ENCODE peak calls at places on chromosomes 12 and 14, in eight cellular contexts. One of them, this sample, is unnamed.

GRCh38 chr14:103803661-103804060 is 43.7 kb downstream of the PPP1R13B start:
- DNase-seq in psoas muscle: no peak
- DNase-seq in neural progenitor cell: no peak
- DNase-seq in RWPE2: no peak
- DNase-seq in colonic mucosa: no peak
- DNase-seq in OCI-LY7: no peak
- DNase-seq in lower lobe of right lung: no peak
- DNase-seq in CD4-positive, CD25-positive, alpha-beta regulatory T cell: no peak
- DNase-seq in this sample: no peak

GRCh38 chr12:120262852-120263724 is 2.4 kb downstream of the PXN start:
- DNase-seq in psoas muscle: peak; percentile 75
- DNase-seq in neural progenitor cell: no peak
- DNase-seq in RWPE2: no peak
- DNase-seq in colonic mucosa: no peak
- DNase-seq in OCI-LY7: no peak
- DNase-seq in lower lobe of right lung: no peak
- DNase-seq in CD4-positive, CD25-positive, alpha-beta regulatory T cell: no peak
- DNase-seq in this sample: peak; percentile 89

GRCh38 chr14:29548948-29549370 is 378.7 kb downstream of the PRKD1 start:
- DNase-seq in psoas muscle: no peak
- DNase-seq in neural progenitor cell: peak; percentile 69
- DNase-seq in RWPE2: no peak
- DNase-seq in colonic mucosa: no peak
- DNase-seq in OCI-LY7: peak; percentile 44
- DNase-seq in lower lobe of right lung: no peak
- DNase-seq in CD4-positive, CD25-positive, alpha-beta regulatory T cell: no peak
- DNase-seq in this sample: peak; percentile 78

GRCh38 chr12:57386187-57386720 is 44.6 kb downstream of the R3HDM2 start:
- DNase-seq in psoas muscle: no peak
- DNase-seq in neural progenitor cell: no peak
- DNase-seq in RWPE2: no peak
- DNase-seq in colonic mucosa: no peak
- DNase-seq in OCI-LY7: no peak
- DNase-seq in lower lobe of right lung: no peak
- DNase-seq in CD4-positive, CD25-positive, alpha-beta regulatory T cell: no peak
- DNase-seq in this sample: no peak

GRCh38 chr12:75905975-75906374 is 125.6 kb downstream of the PHLDA1 start:
- DNase-seq in psoas muscle: no peak
- DNase-seq in neural progenitor cell: no peak
- DNase-seq in RWPE2: no peak
- DNase-seq in colonic mucosa: no peak
- DNase-seq in OCI-LY7: no peak
- DNase-seq in lower lobe of right lung: no peak
- DNase-seq in CD4-positive, CD25-positive, alpha-beta regulatory T cell: no peak
- DNase-seq in this sample: no peak

GRCh38 chr14:92482621-92483319 is 30.8 kb upstream of the RIN3 start:
- DNase-seq in psoas muscle: no peak
- DNase-seq in neural progenitor cell: no peak
- DNase-seq in RWPE2: peak; percentile 51
- DNase-seq in colonic mucosa: peak; percentile 14
- DNase-seq in OCI-LY7: no peak
- DNase-seq in lower lobe of right lung: no peak
- DNase-seq in CD4-positive, CD25-positive, alpha-beta regulatory T cell: no peak
- DNase-seq in this sample: no peak

GRCh38 chr12:111964935-111965334 is 48.0 kb downstream of the TMEM116 start:
- DNase-seq in psoas muscle: no peak
- DNase-seq in neural progenitor cell: no peak
- DNase-seq in RWPE2: no peak
- DNase-seq in colonic mucosa: no peak
- DNase-seq in OCI-LY7: no peak
- DNase-seq in lower lobe of right lung: no peak
- DNase-seq in CD4-positive, CD25-positive, alpha-beta regulatory T cell: no peak
- DNase-seq in this sample: no peak

GRCh38 chr12:119069029-119069731 is 87.8 kb downstream of the SRRM4 start:
- DNase-seq in psoas muscle: no peak
- DNase-seq in neural progenitor cell: no peak
- DNase-seq in RWPE2: no peak
- DNase-seq in colonic mucosa: no peak
- DNase-seq in OCI-LY7: no peak
- DNase-seq in lower lobe of right lung: no peak
- DNase-seq in CD4-positive, CD25-positive, alpha-beta regulatory T cell: no peak
- DNase-seq in this sample: peak; percentile 69

GRCh38 chr12:52495385-52495784 is 2.3 kb upstream of the KRT6A start:
- DNase-seq in psoas muscle: no peak
- DNase-seq in neural progenitor cell: peak; percentile 30
- DNase-seq in RWPE2: no peak
- DNase-seq in colonic mucosa: no peak
- DNase-seq in OCI-LY7: peak; percentile 18
- DNase-seq in lower lobe of right lung: peak; percentile 51
- DNase-seq in CD4-positive, CD25-positive, alpha-beta regulatory T cell: no peak
- DNase-seq in this sample: peak; percentile 17

GRCh38 chr12:108666326-108666995 is 32.8 kb upstream of the SELPLG start:
- DNase-seq in psoas muscle: peak; percentile 70
- DNase-seq in neural progenitor cell: no peak
- DNase-seq in RWPE2: no peak
- DNase-seq in colonic mucosa: no peak
- DNase-seq in OCI-LY7: no peak
- DNase-seq in lower lobe of right lung: no peak
- DNase-seq in CD4-positive, CD25-positive, alpha-beta regulatory T cell: no peak
- DNase-seq in this sample: peak; percentile 35

GRCh38 chr12:94650143-94651056 is at the start of gene TMCC3:
- DNase-seq in psoas muscle: peak; percentile 86
- DNase-seq in neural progenitor cell: peak; percentile 80
- DNase-seq in RWPE2: peak; percentile 70
- DNase-seq in colonic mucosa: peak; percentile 65
- DNase-seq in OCI-LY7: no peak
- DNase-seq in lower lobe of right lung: peak; percentile 70
- DNase-seq in CD4-positive, CD25-positive, alpha-beta regulatory T cell: no peak
- DNase-seq in this sample: peak; percentile 80

GRCh38 chr14:61203059-61203753 is 77.9 kb downstream of the TMEM30B start:
- DNase-seq in psoas muscle: no peak
- DNase-seq in neural progenitor cell: no peak
- DNase-seq in RWPE2: no peak
- DNase-seq in colonic mucosa: no peak
- DNase-seq in OCI-LY7: no peak
- DNase-seq in lower lobe of right lung: no peak
- DNase-seq in CD4-positive, CD25-positive, alpha-beta regulatory T cell: no peak
- DNase-seq in this sample: peak; percentile 97

DNA sequence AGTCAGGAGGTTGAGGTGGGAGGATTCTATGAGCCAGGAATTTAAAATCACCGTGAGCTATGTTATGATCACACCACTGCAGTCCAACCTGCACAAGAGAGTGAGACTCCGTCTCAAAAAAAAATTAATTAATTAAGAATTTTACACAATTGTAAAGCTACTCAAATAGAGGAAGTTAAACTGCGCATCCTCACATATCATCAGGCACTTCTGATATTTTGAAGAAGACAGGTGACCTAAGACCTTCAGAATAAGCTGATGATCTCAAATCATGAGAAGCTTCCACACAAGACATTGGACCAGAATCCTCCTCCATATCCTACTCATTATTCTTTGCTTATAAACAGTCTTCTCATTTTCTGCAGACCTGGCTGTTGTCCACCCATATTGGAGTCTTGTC is 800.9 kb downstream of the TMEM121 start:
- DNase-seq in psoas muscle: no peak
- DNase-seq in neural progenitor cell: no peak
- DNase-seq in RWPE2: no peak
- DNase-seq in colonic mucosa: no peak
- DNase-seq in OCI-LY7: no peak
- DNase-seq in lower lobe of right lung: no peak
- DNase-seq in CD4-positive, CD25-positive, alpha-beta regulatory T cell: no peak
- DNase-seq in this sample: no peak
- H3K9me3 ChIP-seq in psoas muscle: no peaks in the 10 kb centered on the region
- H3K9me3 ChIP-seq in neural progenitor cell: peaks cover 36% of the 10 kb centered on the region
- H3K9me3 ChIP-seq in RWPE2: no peaks in the 10 kb centered on the region
- H3K9me3 ChIP-seq in colonic mucosa: no peaks in the 10 kb centered on the region
- H3K9me3 ChIP-seq in OCI-LY7: no peaks in the 10 kb centered on the region
- H3K9me3 ChIP-seq in lower lobe of right lung: no peaks in the 10 kb centered on the region
- H3K9me3 ChIP-seq in CD4-positive, CD25-positive, alpha-beta regulatory T cell: no peaks in the 10 kb centered on the region
- H3K9me3 ChIP-seq in this sample: no peaks in the 10 kb centered on the region

DNA sequence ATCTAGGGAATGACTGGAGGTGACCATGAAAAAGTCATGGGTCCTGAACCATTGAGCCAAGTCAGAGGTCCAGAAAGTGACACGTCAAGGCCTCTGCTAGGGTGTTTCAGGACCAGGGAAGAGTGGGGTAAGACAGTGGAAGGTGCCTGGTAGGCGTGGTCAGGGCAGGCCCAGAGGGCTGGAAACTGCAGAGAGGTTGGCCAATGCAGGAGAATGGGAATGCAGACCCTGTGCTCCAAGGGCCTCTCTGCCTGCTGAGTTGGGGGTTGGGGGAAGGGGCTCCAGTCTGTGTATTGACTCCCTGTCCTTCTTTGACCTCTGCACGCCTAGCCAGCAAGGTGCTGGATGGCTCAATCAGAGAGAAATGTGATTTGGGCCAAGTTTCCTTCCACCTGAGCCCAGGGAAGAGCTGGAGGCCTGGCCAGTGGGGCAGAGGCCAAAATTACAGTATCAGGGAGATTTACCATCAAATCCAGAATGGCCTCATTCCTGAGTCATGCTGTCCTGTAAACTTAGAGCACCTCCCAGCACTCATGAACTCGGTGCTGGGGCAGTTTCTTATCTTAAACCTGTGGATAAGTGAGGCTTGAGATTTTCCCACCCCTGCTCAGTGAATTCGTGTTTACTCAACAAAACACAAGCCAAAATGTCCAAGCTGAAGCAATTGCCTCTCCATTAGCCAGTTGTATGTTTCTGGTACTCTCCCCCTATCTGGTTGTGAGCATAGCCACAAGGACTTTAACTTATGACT is 24.4 kb downstream of the IRF2BPL start:
- DNase-seq in psoas muscle: no peak
- DNase-seq in neural progenitor cell: no peak
- DNase-seq in RWPE2: no peak
- DNase-seq in colonic mucosa: no peak
- DNase-seq in OCI-LY7: no peak
- DNase-seq in lower lobe of right lung: no peak
- DNase-seq in CD4-positive, CD25-positive, alpha-beta regulatory T cell: no peak
- DNase-seq in this sample: no peak
- H3K4me1 ChIP-seq in psoas muscle: peaks cover 57% of the 10 kb centered on the region
- H3K4me1 ChIP-seq in neural progenitor cell: peaks cover 16% of the 10 kb centered on the region
- H3K4me1 ChIP-seq in RWPE2: peaks cover 38% of the 10 kb centered on the region
- H3K4me1 ChIP-seq in colonic mucosa: peaks cover 17% of the 10 kb centered on the region
- H3K4me1 ChIP-seq in OCI-LY7: peaks cover 28% of the 10 kb centered on the region
- H3K4me1 ChIP-seq in lower lobe of right lung: peaks cover 68% of the 10 kb centered on the region
- H3K4me1 ChIP-seq in CD4-positive, CD25-positive, alpha-beta regulatory T cell: no peaks in the 10 kb centered on the region
- H3K4me1 ChIP-seq in this sample: peaks cover 2% of the 10 kb centered on the region

GRCh38 chr12:105201389-105201788 is 34.6 kb downstream of the APPL2 start:
- DNase-seq in psoas muscle: no peak
- DNase-seq in neural progenitor cell: no peak
- DNase-seq in RWPE2: no peak
- DNase-seq in colonic mucosa: no peak
- DNase-seq in OCI-LY7: no peak
- DNase-seq in lower lobe of right lung: no peak
- DNase-seq in CD4-positive, CD25-positive, alpha-beta regulatory T cell: no peak
- DNase-seq in this sample: no peak

GRCh38 chr12:105205322-105206048 is 30.5 kb downstream of the APPL2 start:
- DNase-seq in psoas muscle: no peak
- DNase-seq in neural progenitor cell: no peak
- DNase-seq in RWPE2: no peak
- DNase-seq in colonic mucosa: peak; percentile 75
- DNase-seq in OCI-LY7: no peak
- DNase-seq in lower lobe of right lung: no peak
- DNase-seq in CD4-positive, CD25-positive, alpha-beta regulatory T cell: no peak
- DNase-seq in this sample: no peak

GRCh38 chr12:105206686-105207374 is 29.1 kb downstream of the APPL2 start:
- DNase-seq in psoas muscle: no peak
- DNase-seq in neural progenitor cell: no peak
- DNase-seq in RWPE2: no peak
- DNase-seq in colonic mucosa: no peak
- DNase-seq in OCI-LY7: no peak
- DNase-seq in lower lobe of right lung: no peak
- DNase-seq in CD4-positive, CD25-positive, alpha-beta regulatory T cell: no peak
- DNase-seq in this sample: no peak

GRCh38 chr12:105204916-105205315 is 31.1 kb downstream of the APPL2 start:
- DNase-seq in psoas muscle: no peak
- DNase-seq in neural progenitor cell: no peak
- DNase-seq in RWPE2: no peak
- DNase-seq in colonic mucosa: no peak
- DNase-seq in OCI-LY7: no peak
- DNase-seq in lower lobe of right lung: no peak
- DNase-seq in CD4-positive, CD25-positive, alpha-beta regulatory T cell: no peak
- DNase-seq in this sample: no peak

DNA sequence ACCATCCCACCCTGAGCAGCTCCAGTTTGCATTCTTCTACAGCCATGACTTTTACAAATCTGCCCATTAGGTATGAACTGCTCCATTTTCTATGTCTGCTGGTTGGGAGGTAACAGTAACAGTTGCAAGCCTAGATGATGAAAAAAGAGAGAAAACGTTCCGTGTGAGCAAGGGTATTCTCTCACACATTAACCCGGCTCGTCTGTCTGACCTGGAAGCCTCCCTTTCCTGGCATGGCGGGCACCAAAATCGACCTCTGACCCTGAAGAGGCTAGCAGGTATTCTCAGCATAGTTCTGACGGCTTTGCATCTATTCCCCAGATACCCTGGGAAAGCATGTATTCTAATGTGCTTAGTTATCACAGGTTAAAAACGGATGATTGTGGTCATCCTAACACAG is 31.8 kb downstream of the APPL2 start:
- DNase-seq in psoas muscle: no peak
- DNase-seq in neural progenitor cell: no peak
- DNase-seq in RWPE2: no peak
- DNase-seq in colonic mucosa: no peak
- DNase-seq in OCI-LY7: no peak
- DNase-seq in lower lobe of right lung: no peak
- DNase-seq in CD4-positive, CD25-positive, alpha-beta regulatory T cell: no peak
- DNase-seq in this sample: no peak
- H3K36me3 ChIP-seq in psoas muscle: peaks cover 14% of the 10 kb centered on the region
- H3K36me3 ChIP-seq in neural progenitor cell: no peaks in the 10 kb centered on the region
- H3K36me3 ChIP-seq in RWPE2: peaks cover 31% of the 10 kb centered on the region
- H3K36me3 ChIP-seq in colonic mucosa: peaks cover 9% of the 10 kb centered on the region
- H3K36me3 ChIP-seq in OCI-LY7: peaks cover 4% of the 10 kb centered on the region
- H3K36me3 ChIP-seq in lower lobe of right lung: peaks cover 96% of the 10 kb centered on the region
- H3K36me3 ChIP-seq in CD4-positive, CD25-positive, alpha-beta regulatory T cell: peaks cover 76% of the 10 kb centered on the region
- H3K36me3 ChIP-seq in this sample: no peaks in the 10 kb centered on the region

GRCh38 chr14:94886931-94887330 is 117.0 kb upstream of the GSC start:
- DNase-seq in psoas muscle: no peak
- DNase-seq in neural progenitor cell: no peak
- DNase-seq in RWPE2: no peak
- DNase-seq in colonic mucosa: no peak
- DNase-seq in OCI-LY7: no peak
- DNase-seq in lower lobe of right lung: no peak
- DNase-seq in CD4-positive, CD25-positive, alpha-beta regulatory T cell: no peak
- DNase-seq in this sample: no peak

GRCh38 chr14:94887591-94887990 is 117.7 kb upstream of the GSC start:
- DNase-seq in psoas muscle: no peak
- DNase-seq in neural progenitor cell: no peak
- DNase-seq in RWPE2: no peak
- DNase-seq in colonic mucosa: no peak
- DNase-seq in OCI-LY7: no peak
- DNase-seq in lower lobe of right lung: no peak
- DNase-seq in CD4-positive, CD25-positive, alpha-beta regulatory T cell: no peak
- DNase-seq in this sample: no peak

GRCh38 chr14:94885481-94886155 is 115.7 kb upstream of the GSC start:
- DNase-seq in psoas muscle: no peak
- DNase-seq in neural progenitor cell: no peak
- DNase-seq in RWPE2: no peak
- DNase-seq in colonic mucosa: no peak
- DNase-seq in OCI-LY7: no peak
- DNase-seq in lower lobe of right lung: no peak
- DNase-seq in CD4-positive, CD25-positive, alpha-beta regulatory T cell: no peak
- DNase-seq in this sample: no peak

GRCh38 chr14:94882401-94882800 is 112.5 kb upstream of the GSC start:
- DNase-seq in psoas muscle: no peak
- DNase-seq in neural progenitor cell: no peak
- DNase-seq in RWPE2: no peak
- DNase-seq in colonic mucosa: no peak
- DNase-seq in OCI-LY7: no peak
- DNase-seq in lower lobe of right lung: no peak
- DNase-seq in CD4-positive, CD25-positive, alpha-beta regulatory T cell: no peak
- DNase-seq in this sample: no peak

GRCh38 chr14:94884616-94885230 is 114.8 kb upstream of the GSC start:
- DNase-seq in psoas muscle: no peak
- DNase-seq in neural progenitor cell: no peak
- DNase-seq in RWPE2: no peak
- DNase-seq in colonic mucosa: no peak
- DNase-seq in OCI-LY7: no peak
- DNase-seq in lower lobe of right lung: no peak
- DNase-seq in CD4-positive, CD25-positive, alpha-beta regulatory T cell: no peak
- DNase-seq in this sample: no peak
- H3K9me3 ChIP-seq in psoas muscle: no peaks in the 10 kb centered on the region
- H3K9me3 ChIP-seq in neural progenitor cell: no peaks in the 10 kb centered on the region
- H3K9me3 ChIP-seq in RWPE2: no peaks in the 10 kb centered on the region
- H3K9me3 ChIP-seq in colonic mucosa: no peaks in the 10 kb centered on the region
- H3K9me3 ChIP-seq in OCI-LY7: peaks cover under 1% of the 10 kb centered on the region
- H3K9me3 ChIP-seq in lower lobe of right lung: no peaks in the 10 kb centered on the region
- H3K9me3 ChIP-seq in CD4-positive, CD25-positive, alpha-beta regulatory T cell: no peaks in the 10 kb centered on the region
- H3K9me3 ChIP-seq in this sample: no peaks in the 10 kb centered on the region